ENCODE peak calls at places on chromosome 21, in nine cellular contexts. One of them, this sample, is unnamed. For H3K9me3, the result is how much of the 10 kb centered on the place peaks cover.

GRCh38 chr21:37496972-37497371 is 130.4 kb downstream of the DYRK1A start:
- DNase-seq in Peyer's patch: no peak
- DNase-seq in PC-9: no peak
- DNase-seq in tibial artery: no peak
- DNase-seq in K562: no peak
- DNase-seq in colonic mucosa: no peak
- DNase-seq in IMR-90: no peak
- DNase-seq in pancreas: no peak
- DNase-seq in uterus: no peak
- DNase-seq in this sample: no peak

GRCh38 chr21:20662523-20662922 is 335.7 kb upstream of the NCAM2 start:
- DNase-seq in Peyer's patch: no peak
- DNase-seq in PC-9: no peak
- DNase-seq in tibial artery: no peak
- DNase-seq in K562: no peak
- DNase-seq in colonic mucosa: no peak
- DNase-seq in IMR-90: no peak
- DNase-seq in pancreas: no peak
- DNase-seq in uterus: no peak
- DNase-seq in this sample: no peak

GRCh38 chr21:20999567-21000169 is 1.5 kb downstream of the NCAM2 start:
- DNase-seq in Peyer's patch: no peak
- DNase-seq in PC-9: no peak
- DNase-seq in tibial artery: no peak
- DNase-seq in K562: peak
- DNase-seq in colonic mucosa: peak
- DNase-seq in IMR-90: peak
- DNase-seq in pancreas: no peak
- DNase-seq in uterus: no peak
- DNase-seq in this sample: peak

GRCh38 chr21:36156815-36157670 is at the start of gene DOP1B:
- DNase-seq in Peyer's patch: peak
- DNase-seq in PC-9: no peak
- DNase-seq in tibial artery: peak
- DNase-seq in K562: peak
- DNase-seq in colonic mucosa: peak
- DNase-seq in IMR-90: no peak
- DNase-seq in pancreas: peak
- DNase-seq in uterus: no peak
- DNase-seq in this sample: peak

GRCh38 chr21:32334980-32335471 is 36.4 kb downstream of the MRAP start:
- DNase-seq in Peyer's patch: no peak
- DNase-seq in PC-9: no peak
- DNase-seq in tibial artery: peak
- DNase-seq in K562: no peak
- DNase-seq in colonic mucosa: no peak
- DNase-seq in IMR-90: no peak
- DNase-seq in pancreas: no peak
- DNase-seq in uterus: no peak
- DNase-seq in this sample: no peak

GRCh38 chr21:38875694-38876492 is 70.2 kb downstream of the ETS2 start:
- DNase-seq in Peyer's patch: no peak
- DNase-seq in PC-9: no peak
- DNase-seq in tibial artery: no peak
- DNase-seq in K562: no peak
- DNase-seq in colonic mucosa: no peak
- DNase-seq in IMR-90: peak
- DNase-seq in pancreas: no peak
- DNase-seq in uterus: no peak
- DNase-seq in this sample: no peak

GRCh38 chr21:36079010-36079649 is 9.3 kb downstream of the CBR1 start:
- DNase-seq in Peyer's patch: peak
- DNase-seq in PC-9: no peak
- DNase-seq in tibial artery: no peak
- DNase-seq in K562: peak
- DNase-seq in colonic mucosa: peak
- DNase-seq in IMR-90: no peak
- DNase-seq in pancreas: no peak
- DNase-seq in uterus: no peak
- DNase-seq in this sample: no peak

GRCh38 chr21:32515869-32516268 is 69.5 kb downstream of the TCP10L start:
- DNase-seq in Peyer's patch: no peak
- DNase-seq in PC-9: no peak
- DNase-seq in tibial artery: no peak
- DNase-seq in K562: no peak
- DNase-seq in colonic mucosa: no peak
- DNase-seq in IMR-90: peak
- DNase-seq in pancreas: no peak
- DNase-seq in uterus: no peak
- DNase-seq in this sample: no peak

GRCh38 chr21:35579520-35580293 is 480.6 kb downstream of the SETD4 start:
- DNase-seq in Peyer's patch: no peak
- DNase-seq in PC-9: no peak
- DNase-seq in tibial artery: no peak
- DNase-seq in K562: no peak
- DNase-seq in colonic mucosa: no peak
- DNase-seq in IMR-90: peak
- DNase-seq in pancreas: no peak
- DNase-seq in uterus: no peak
- DNase-seq in this sample: no peak

GRCh38 chr21:34859976-34860653 is 189.0 kb downstream of the RUNX1 start:
- DNase-seq in Peyer's patch: no peak
- DNase-seq in PC-9: no peak
- DNase-seq in tibial artery: no peak
- DNase-seq in K562: no peak
- DNase-seq in colonic mucosa: no peak
- DNase-seq in IMR-90: no peak
- DNase-seq in pancreas: no peak
- DNase-seq in uterus: no peak
- DNase-seq in this sample: no peak

GRCh38 chr21:22416555-22416954 is 1418.3 kb downstream of the NCAM2 start:
- DNase-seq in Peyer's patch: no peak
- DNase-seq in PC-9: no peak
- DNase-seq in tibial artery: no peak
- DNase-seq in K562: no peak
- DNase-seq in colonic mucosa: no peak
- DNase-seq in IMR-90: no peak
- DNase-seq in pancreas: no peak
- DNase-seq in uterus: no peak
- DNase-seq in this sample: no peak

GRCh38 chr21:41167348-41168342 is at the start of gene BACE2:
- DNase-seq in Peyer's patch: peak
- DNase-seq in PC-9: peak
- DNase-seq in tibial artery: peak
- DNase-seq in K562: peak
- DNase-seq in colonic mucosa: peak
- DNase-seq in IMR-90: peak
- DNase-seq in pancreas: peak
- DNase-seq in uterus: peak
- DNase-seq in this sample: peak

GRCh38 chr21:33685613-33686197 is 43.4 kb downstream of the ITSN1 start:
- DNase-seq in Peyer's patch: no peak
- DNase-seq in PC-9: no peak
- DNase-seq in tibial artery: no peak
- DNase-seq in K562: no peak
- DNase-seq in colonic mucosa: no peak
- DNase-seq in IMR-90: peak
- DNase-seq in pancreas: no peak
- DNase-seq in uterus: no peak
- DNase-seq in this sample: no peak

GRCh38 chr21:31347435-31348032 is 3.5 kb upstream of the TIAM1 start:
- DNase-seq in Peyer's patch: no peak
- DNase-seq in PC-9: no peak
- DNase-seq in tibial artery: no peak
- DNase-seq in K562: peak
- DNase-seq in colonic mucosa: no peak
- DNase-seq in IMR-90: peak
- DNase-seq in pancreas: no peak
- DNase-seq in uterus: no peak
- DNase-seq in this sample: no peak

GRCh38 chr21:34722684-34723300 is 54.0 kb downstream of the CLIC6 start:
- DNase-seq in Peyer's patch: no peak
- DNase-seq in PC-9: no peak
- DNase-seq in tibial artery: no peak
- DNase-seq in K562: peak
- DNase-seq in colonic mucosa: peak
- DNase-seq in IMR-90: no peak
- DNase-seq in pancreas: no peak
- DNase-seq in uterus: no peak
- DNase-seq in this sample: no peak

GRCh38 chr21:37225440-37225839 is 41.7 kb downstream of the VPS26C start:
- DNase-seq in Peyer's patch: no peak
- DNase-seq in PC-9: no peak
- DNase-seq in tibial artery: no peak
- DNase-seq in K562: no peak
- DNase-seq in colonic mucosa: no peak
- DNase-seq in IMR-90: no peak
- DNase-seq in pancreas: no peak
- DNase-seq in uterus: no peak
- DNase-seq in this sample: no peak

GRCh38 chr21:32613436-32614043 is 1.4 kb upstream of the CFAP298 start:
- DNase-seq in Peyer's patch: no peak
- DNase-seq in PC-9: no peak
- DNase-seq in tibial artery: no peak
- DNase-seq in K562: no peak
- DNase-seq in colonic mucosa: no peak
- DNase-seq in IMR-90: no peak
- DNase-seq in pancreas: no peak
- DNase-seq in uterus: no peak
- DNase-seq in this sample: no peak

GRCh38 chr21:38796426-38796825 is 9.3 kb upstream of the ETS2 start:
- DNase-seq in Peyer's patch: no peak
- DNase-seq in PC-9: peak
- DNase-seq in tibial artery: no peak
- DNase-seq in K562: no peak
- DNase-seq in colonic mucosa: no peak
- DNase-seq in IMR-90: peak
- DNase-seq in pancreas: no peak
- DNase-seq in uterus: no peak
- DNase-seq in this sample: no peak

DNA sequence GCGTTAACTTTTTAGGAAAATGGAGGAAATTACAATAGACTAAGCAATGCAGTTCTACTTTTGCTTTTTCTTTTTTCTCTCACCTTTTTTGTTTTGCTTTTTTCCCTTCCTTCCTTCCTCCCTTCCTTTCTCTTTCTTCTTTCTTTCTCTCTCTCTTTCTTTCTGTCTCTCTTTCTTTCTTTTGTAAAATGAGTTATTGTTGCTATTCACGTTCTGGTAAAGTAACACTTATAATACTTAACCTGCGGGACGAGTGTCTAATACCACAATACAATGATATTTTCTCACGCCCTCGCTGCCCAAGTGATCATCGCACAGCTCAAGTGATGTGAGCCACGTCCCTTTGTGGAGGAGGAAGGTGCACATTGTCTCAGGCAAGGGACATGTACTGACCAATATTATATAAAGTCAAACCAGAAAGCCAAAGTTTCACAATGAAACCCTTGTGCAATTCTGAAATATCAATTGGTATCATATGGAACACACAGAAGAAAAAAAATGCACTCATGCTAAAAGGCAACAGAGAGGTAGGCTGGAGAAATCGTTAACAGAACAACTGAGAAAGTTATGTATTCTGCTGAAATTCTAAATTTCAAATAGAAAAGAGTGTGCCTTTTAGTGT is 1.7 kb downstream of the JAM2 start:
- DNase-seq in Peyer's patch: no peak
- DNase-seq in PC-9: no peak
- DNase-seq in tibial artery: no peak
- DNase-seq in K562: no peak
- DNase-seq in colonic mucosa: no peak
- DNase-seq in IMR-90: no peak
- DNase-seq in pancreas: no peak
- DNase-seq in uterus: no peak
- DNase-seq in this sample: no peak
- H3K4me3 ChIP-seq in Peyer's patch: no peak
- H3K4me3 ChIP-seq in PC-9: no peak
- H3K4me3 ChIP-seq in tibial artery: peak
- H3K4me3 ChIP-seq in K562: no peak
- H3K4me3 ChIP-seq in colonic mucosa: peak
- H3K4me3 ChIP-seq in IMR-90: no peak
- H3K4me3 ChIP-seq in pancreas: peak
- H3K4me3 ChIP-seq in uterus: peak
- H3K4me3 ChIP-seq in this sample: peak

DNA sequence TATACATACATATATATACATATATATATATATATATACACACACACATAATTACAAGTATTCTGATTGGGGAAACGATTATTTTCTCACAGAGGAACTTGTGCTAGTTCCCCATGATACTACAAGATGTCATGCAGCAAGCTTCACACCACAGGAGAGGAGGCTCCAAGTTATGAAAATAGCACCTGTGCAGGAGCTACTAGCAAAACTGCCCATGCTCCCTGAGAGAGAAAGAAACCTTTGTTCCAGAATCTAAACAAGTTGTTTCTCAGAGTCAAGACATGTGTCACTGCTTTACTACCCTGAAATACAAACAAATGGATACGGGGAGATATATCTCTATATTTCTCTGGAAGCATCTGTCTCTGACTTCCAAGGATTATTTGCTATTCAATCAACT is 929.4 kb downstream of the LTN1 start:
- DNase-seq in Peyer's patch: no peak
- DNase-seq in PC-9: no peak
- DNase-seq in tibial artery: no peak
- DNase-seq in K562: no peak
- DNase-seq in colonic mucosa: no peak
- DNase-seq in IMR-90: no peak
- DNase-seq in pancreas: no peak
- DNase-seq in uterus: no peak
- DNase-seq in this sample: no peak
- H3K9me3 ChIP-seq in Peyer's patch: under half
- H3K9me3 ChIP-seq in PC-9: under half
- H3K9me3 ChIP-seq in tibial artery: under half
- H3K9me3 ChIP-seq in K562: under half
- H3K9me3 ChIP-seq in colonic mucosa: under half
- H3K9me3 ChIP-seq in IMR-90: under half
- H3K9me3 ChIP-seq in pancreas: under half
- H3K9me3 ChIP-seq in uterus: under half
- H3K9me3 ChIP-seq in this sample: under half

GRCh38 chr21:45134677-45135076 is 60.3 kb downstream of the ADARB1 start:
- DNase-seq in Peyer's patch: no peak
- DNase-seq in PC-9: no peak
- DNase-seq in tibial artery: peak
- DNase-seq in K562: no peak
- DNase-seq in colonic mucosa: no peak
- DNase-seq in IMR-90: no peak
- DNase-seq in pancreas: no peak
- DNase-seq in uterus: no peak
- DNase-seq in this sample: no peak
- TF ChIP-seq CTCF in Peyer's patch: no peak
- TF ChIP-seq CTCF in PC-9: no peak
- TF ChIP-seq CTCF in tibial artery: no peak
- TF ChIP-seq CTCF in K562: no peak
- TF ChIP-seq CTCF in colonic mucosa: no peak
- TF ChIP-seq CTCF in IMR-90: no peak
- TF ChIP-seq CTCF in pancreas: no peak
- TF ChIP-seq CTCF in uterus: no peak
- TF ChIP-seq CTCF in this sample: no peak

DNA sequence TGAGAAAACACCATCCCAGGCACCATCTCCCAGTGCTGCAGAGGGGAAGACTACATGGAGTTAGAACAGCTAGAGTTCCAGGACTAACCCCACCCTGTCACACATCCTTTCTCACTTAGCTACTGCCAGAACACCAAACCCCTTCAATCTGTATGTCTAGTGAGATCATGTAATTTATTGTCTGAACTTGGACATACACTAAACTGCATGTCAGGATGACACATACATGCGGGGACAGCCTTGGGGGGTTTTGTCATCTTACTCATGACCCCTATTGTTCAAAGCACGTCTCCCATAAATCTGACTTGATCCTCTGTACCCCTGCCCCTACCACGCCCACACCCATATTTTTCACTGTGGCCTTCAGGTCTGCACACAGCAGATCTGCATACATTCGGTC is 71.3 kb downstream of the GABPA start:
- DNase-seq in Peyer's patch: no peak
- DNase-seq in PC-9: no peak
- DNase-seq in tibial artery: no peak
- DNase-seq in K562: no peak
- DNase-seq in colonic mucosa: no peak
- DNase-seq in IMR-90: no peak
- DNase-seq in pancreas: no peak
- DNase-seq in uterus: no peak
- DNase-seq in this sample: no peak
- H3K4me3 ChIP-seq in Peyer's patch: no peak
- H3K4me3 ChIP-seq in PC-9: no peak
- H3K4me3 ChIP-seq in tibial artery: no peak
- H3K4me3 ChIP-seq in K562: no peak
- H3K4me3 ChIP-seq in colonic mucosa: no peak
- H3K4me3 ChIP-seq in IMR-90: no peak
- H3K4me3 ChIP-seq in pancreas: no peak
- H3K4me3 ChIP-seq in uterus: no peak
- H3K4me3 ChIP-seq in this sample: no peak

This sample was measured in osteoblast.